ENCODE peak calls at places on chromosomes 7 and 10, in five cellular contexts. One of them, this sample, is unnamed.

GRCh38 chr10:102457591-102458150 is 6.3 kb upstream of the C10orf95 start:
- DNase-seq in lung microvascular endothelial cell: no peak
- DNase-seq in H7: no peak
- DNase-seq in endothelial cell: no peak
- DNase-seq in right cardiac atrium: no peak
- DNase-seq in this sample: no peak

GRCh38 chr7:18590744-18591340 is 95.3 kb downstream of the HDAC9 start:
- DNase-seq in lung microvascular endothelial cell: peak
- DNase-seq in H7: no peak
- DNase-seq in endothelial cell: no peak
- DNase-seq in right cardiac atrium: no peak
- DNase-seq in this sample: no peak

GRCh38 chr10:133368153-133368552 is 5.0 kb downstream of the ECHS1 start:
- DNase-seq in lung microvascular endothelial cell: no peak
- DNase-seq in H7: no peak
- DNase-seq in endothelial cell: no peak
- DNase-seq in right cardiac atrium: peak
- DNase-seq in this sample: no peak

GRCh38 chr7:47318395-47319182 is 263.3 kb downstream of the TNS3 start:
- DNase-seq in lung microvascular endothelial cell: no peak
- DNase-seq in H7: no peak
- DNase-seq in endothelial cell: no peak
- DNase-seq in right cardiac atrium: no peak
- DNase-seq in this sample: no peak

GRCh38 chr7:132423594-132424200 is 152.6 kb downstream of the PLXNA4 start:
- DNase-seq in lung microvascular endothelial cell: no peak
- DNase-seq in H7: no peak
- DNase-seq in endothelial cell: no peak
- DNase-seq in right cardiac atrium: peak
- DNase-seq in this sample: no peak

GRCh38 chr7:4633012-4633411 is 49.1 kb upstream of the FOXK1 start:
- DNase-seq in lung microvascular endothelial cell: no peak
- DNase-seq in H7: no peak
- DNase-seq in endothelial cell: no peak
- DNase-seq in right cardiac atrium: no peak
- DNase-seq in this sample: no peak

GRCh38 chr10:28387141-28387540 is 84.3 kb upstream of the MPP7 start:
- DNase-seq in lung microvascular endothelial cell: no peak
- DNase-seq in H7: no peak
- DNase-seq in endothelial cell: no peak
- DNase-seq in right cardiac atrium: no peak
- DNase-seq in this sample: no peak

GRCh38 chr10:17452060-17452894 is 2.1 kb downstream of the ST8SIA6 start:
- DNase-seq in lung microvascular endothelial cell: no peak
- DNase-seq in H7: no peak
- DNase-seq in endothelial cell: no peak
- DNase-seq in right cardiac atrium: no peak
- DNase-seq in this sample: no peak

GRCh38 chr10:97333351-97333600 is 1.3 kb downstream of the FRAT2 start:
- DNase-seq in lung microvascular endothelial cell: no peak
- DNase-seq in H7: peak
- DNase-seq in endothelial cell: no peak
- DNase-seq in right cardiac atrium: peak
- DNase-seq in this sample: no peak

GRCh38 chr10:114479307-114479706 is 75.0 kb upstream of the AFAP1L2 start:
- DNase-seq in lung microvascular endothelial cell: no peak
- DNase-seq in H7: no peak
- DNase-seq in endothelial cell: no peak
- DNase-seq in right cardiac atrium: peak
- DNase-seq in this sample: peak

GRCh38 chr10:47165711-47166404 is 134.1 kb upstream of the GDF10 start:
- DNase-seq in lung microvascular endothelial cell: no peak
- DNase-seq in H7: no peak
- DNase-seq in endothelial cell: no peak
- DNase-seq in right cardiac atrium: peak
- DNase-seq in this sample: peak